ENCODE peak calls at places on chromosomes 3 and 15, in six cellular contexts. One of them, this sample, is unnamed.

GRCh38 chr3:3191675-3192480 is 12.4 kb upstream of the CRBN start:
- DNase-seq in activated T-cell treated with anti-CD3 and anti-CD28 coated beads, Interleukin-2, amount 50 U/mL, for 24 hours: no peak
- DNase-seq in M059J: no peak
- DNase-seq in mesenteric fat pad: no peak
- DNase-seq in activated naive CD4-positive, alpha-beta T cell treated with anti-CD3 and anti-CD28 coated beads, Interleukin-2, amount 10 ng/mL, durations not matched to agents 7 days and 5 days: peak; percentile 24
- DNase-seq in omental fat pad: no peak
- DNase-seq in this sample: no peak

GRCh38 chr15:88142141-88142540 is 114.4 kb downstream of the NTRK3 start:
- DNase-seq in activated naive CD4-positive, alpha-beta T cell treated with anti-CD3 and anti-CD28 coated beads, Interleukin-2, amount 10 ng/mL, durations not matched to agents 7 days and 5 days: no peak
- DNase-seq in omental fat pad: no peak
- DNase-seq in activated T-cell treated with anti-CD3 and anti-CD28 coated beads, Interleukin-2, amount 50 U/mL, for 24 hours: no peak
- DNase-seq in M059J: no peak
- DNase-seq in mesenteric fat pad: no peak
- DNase-seq in this sample: no peak

GRCh38 chr3:28575748-28576589 is 227.3 kb upstream of the AZI2 start:
- DNase-seq in omental fat pad: no peak
- DNase-seq in activated T-cell treated with anti-CD3 and anti-CD28 coated beads, Interleukin-2, amount 50 U/mL, for 24 hours: no peak
- DNase-seq in M059J: peak; percentile 5
- DNase-seq in activated naive CD4-positive, alpha-beta T cell treated with anti-CD3 and anti-CD28 coated beads, Interleukin-2, amount 10 ng/mL, durations not matched to agents 7 days and 5 days: no peak
- DNase-seq in mesenteric fat pad: no peak
- DNase-seq in this sample: no peak

GRCh38 chr15:68334661-68335124 is 57.1 kb downstream of the FEM1B start:
- DNase-seq in omental fat pad: no peak
- DNase-seq in activated naive CD4-positive, alpha-beta T cell treated with anti-CD3 and anti-CD28 coated beads, Interleukin-2, amount 10 ng/mL, durations not matched to agents 7 days and 5 days: no peak
- DNase-seq in mesenteric fat pad: no peak
- DNase-seq in activated T-cell treated with anti-CD3 and anti-CD28 coated beads, Interleukin-2, amount 50 U/mL, for 24 hours: no peak
- DNase-seq in M059J: peak; percentile 93
- DNase-seq in this sample: no peak

GRCh38 chr3:13141991-13142412 is 68.8 kb upstream of the IQSEC1 start:
- DNase-seq in activated naive CD4-positive, alpha-beta T cell treated with anti-CD3 and anti-CD28 coated beads, Interleukin-2, amount 10 ng/mL, durations not matched to agents 7 days and 5 days: peak; percentile 70
- DNase-seq in omental fat pad: no peak
- DNase-seq in mesenteric fat pad: peak; percentile 79
- DNase-seq in M059J: peak; percentile 32
- DNase-seq in activated T-cell treated with anti-CD3 and anti-CD28 coated beads, Interleukin-2, amount 50 U/mL, for 24 hours: no peak
- DNase-seq in this sample: peak; percentile 36

GRCh38 chr15:79129235-79129634 is 38.7 kb upstream of the RASGRF1 start:
- DNase-seq in mesenteric fat pad: no peak
- DNase-seq in M059J: no peak
- DNase-seq in activated naive CD4-positive, alpha-beta T cell treated with anti-CD3 and anti-CD28 coated beads, Interleukin-2, amount 10 ng/mL, durations not matched to agents 7 days and 5 days: no peak
- DNase-seq in activated T-cell treated with anti-CD3 and anti-CD28 coated beads, Interleukin-2, amount 50 U/mL, for 24 hours: no peak
- DNase-seq in omental fat pad: no peak
- DNase-seq in this sample: no peak

GRCh38 chr15:78790027-78790426 is 21.2 kb downstream of the ADAMTS7 start:
- DNase-seq in mesenteric fat pad: no peak
- DNase-seq in omental fat pad: no peak
- DNase-seq in activated naive CD4-positive, alpha-beta T cell treated with anti-CD3 and anti-CD28 coated beads, Interleukin-2, amount 10 ng/mL, durations not matched to agents 7 days and 5 days: no peak
- DNase-seq in M059J: no peak
- DNase-seq in activated T-cell treated with anti-CD3 and anti-CD28 coated beads, Interleukin-2, amount 50 U/mL, for 24 hours: no peak
- DNase-seq in this sample: no peak

GRCh38 chr3:58427661-58428361 is 5.8 kb downstream of the PDHB start:
- DNase-seq in activated naive CD4-positive, alpha-beta T cell treated with anti-CD3 and anti-CD28 coated beads, Interleukin-2, amount 10 ng/mL, durations not matched to agents 7 days and 5 days: no peak
- DNase-seq in omental fat pad: no peak
- DNase-seq in mesenteric fat pad: no peak
- DNase-seq in activated T-cell treated with anti-CD3 and anti-CD28 coated beads, Interleukin-2, amount 50 U/mL, for 24 hours: no peak
- DNase-seq in M059J: no peak
- DNase-seq in this sample: no peak

GRCh38 chr3:151431940-151432339 is 28.9 kb downstream of the IGSF10 start:
- DNase-seq in activated T-cell treated with anti-CD3 and anti-CD28 coated beads, Interleukin-2, amount 50 U/mL, for 24 hours: no peak
- DNase-seq in mesenteric fat pad: no peak
- DNase-seq in M059J: peak; percentile 96
- DNase-seq in omental fat pad: no peak
- DNase-seq in activated naive CD4-positive, alpha-beta T cell treated with anti-CD3 and anti-CD28 coated beads, Interleukin-2, amount 10 ng/mL, durations not matched to agents 7 days and 5 days: no peak
- DNase-seq in this sample: no peak

GRCh38 chr15:65902373-65902772 is 33.1 kb downstream of the RAB11A start:
- DNase-seq in M059J: peak; percentile 86
- DNase-seq in activated T-cell treated with anti-CD3 and anti-CD28 coated beads, Interleukin-2, amount 50 U/mL, for 24 hours: no peak
- DNase-seq in omental fat pad: no peak
- DNase-seq in mesenteric fat pad: no peak
- DNase-seq in activated naive CD4-positive, alpha-beta T cell treated with anti-CD3 and anti-CD28 coated beads, Interleukin-2, amount 10 ng/mL, durations not matched to agents 7 days and 5 days: no peak
- DNase-seq in this sample: peak; percentile 89

GRCh38 chr3:197306374-197307086 is 8.1 kb upstream of the DLG1 start:
- DNase-seq in activated naive CD4-positive, alpha-beta T cell treated with anti-CD3 and anti-CD28 coated beads, Interleukin-2, amount 10 ng/mL, durations not matched to agents 7 days and 5 days: no peak
- DNase-seq in omental fat pad: no peak
- DNase-seq in M059J: peak; percentile 95
- DNase-seq in activated T-cell treated with anti-CD3 and anti-CD28 coated beads, Interleukin-2, amount 50 U/mL, for 24 hours: no peak
- DNase-seq in mesenteric fat pad: no peak
- DNase-seq in this sample: no peak

GRCh38 chr3:33236005-33236404 is 17.4 kb upstream of the SUSD5 start:
- DNase-seq in activated T-cell treated with anti-CD3 and anti-CD28 coated beads, Interleukin-2, amount 50 U/mL, for 24 hours: no peak
- DNase-seq in activated naive CD4-positive, alpha-beta T cell treated with anti-CD3 and anti-CD28 coated beads, Interleukin-2, amount 10 ng/mL, durations not matched to agents 7 days and 5 days: no peak
- DNase-seq in mesenteric fat pad: no peak
- DNase-seq in M059J: no peak
- DNase-seq in omental fat pad: no peak
- DNase-seq in this sample: no peak